ENCODE peak calls at places on chromosome 9, in ten cellular contexts. H is upper lobe of left lung, M is spleen, A is transverse colon, W is heart left ventricle, P is IMR-90, U is body of pancreas, Y is HCT116, C is suprapubic skin, E is adrenal gland. K is an unnamed sample. For H3K36me3 and H3K4me1, the result is how much of the 10 kb centered on the place peaks cover.

GRCh38 chr9:117868594-117868993 is 164.4 kb downstream of the TLR4 start:
- DNase-seq in E (no peak), A (no peak), Y (no peak), C (no peak), W (no peak), P (no peak), M (no peak), U (no peak), H (no peak), K (no peak)

GRCh38 chr9:136545966-136546696 is at the start of gene NOTCH1:
- DNase-seq in H (peak), P (peak), C (peak), Y (peak), W (peak), E (peak), U (peak), A (peak), M (peak), K (peak)

GRCh38 chr9:16319646-16320045 is 550.8 kb downstream of the BNC2 start:
- DNase-seq in C (no peak), U (no peak), Y (no peak), W (no peak), P (no peak), A (no peak), H (no peak), M (no peak), E (no peak), K (no peak)

GRCh38 chr9:91795500-91796241 is 154.4 kb downstream of the ROR2 start:
- DNase-seq in H (no peak), Y (peak), M (no peak), E (no peak), U (no peak), A (no peak), P (peak), W (no peak), C (no peak), K (no peak)

GRCh38 chr9:128285033-128285784 is 9.1 kb downstream of the SWI5 start:
- DNase-seq in P (no peak), U (no peak), E (no peak), Y (no peak), A (no peak), C (no peak), W (no peak), H (no peak), M (no peak), K (no peak)

GRCh38 chr9:80899208-80899607 is 790.1 kb downstream of the TLE1 start:
- DNase-seq in M (no peak), C (no peak), H (no peak), E (no peak), P (peak), U (no peak), A (no peak), Y (no peak), W (no peak), K (no peak)

GRCh38 chr9:35686222-35687203 is 3.2 kb downstream of the TPM2 start:
- DNase-seq in W (peak), M (no peak), Y (no peak), P (peak), U (no peak), C (no peak), H (no peak), A (no peak), E (no peak), K (no peak)

GRCh38 chr9:135810806-135811575 is 96.4 kb downstream of the CAMSAP1 start:
- DNase-seq in Y (no peak), C (peak), P (no peak), A (no peak), E (no peak), H (no peak), M (no peak), U (no peak), W (no peak), K (peak)

GRCh38 chr9:88378317-88378716 is 9.9 kb upstream of the SPIN1 start:
- DNase-seq in C (no peak), H (no peak), E (no peak), Y (no peak), P (peak), U (no peak), A (no peak), W (no peak), M (no peak), K (no peak)

GRCh38 chr9:95010431-95010838 is 283.9 kb downstream of the AOPEP start:
- DNase-seq in M (no peak), P (no peak), C (no peak), A (no peak), U (no peak), E (no peak), Y (no peak), W (no peak), H (no peak), K (no peak)

GRCh38 chr9:84670106-84670800 is 724 bp downstream of the NTRK2 start:
- DNase-seq in U (peak), C (peak), M (peak), W (peak), E (no peak), Y (no peak), H (peak), P (no peak), A (no peak), K (no peak)

GRCh38 chr9:126784401-126784800 is 20.4 kb upstream of the ZBTB43 start:
- DNase-seq in Y (no peak), C (no peak), H (no peak), W (no peak), E (no peak), U (no peak), M (no peak), P (no peak), A (no peak), K (no peak)

GRCh38 chr9:132849168-132849831 is 28.8 kb downstream of the AK8 start:
- DNase-seq in W (peak), M (no peak), C (no peak), Y (no peak), A (peak), P (no peak), H (no peak), U (no peak), E (no peak), K (no peak)

GRCh38 chr9:130903194-130904069 is 6.8 kb upstream of the QRFP start:
- DNase-seq in C (no peak), U (no peak), W (no peak), Y (no peak), A (no peak), H (peak), E (no peak), P (no peak), M (no peak), K (no peak)

GRCh38 chr9:96604005-96604320 is 15.7 kb downstream of the CDC14B start:
- DNase-seq in W (peak), U (no peak), E (no peak), Y (no peak), H (no peak), M (no peak), P (no peak), A (no peak), C (no peak), K (no peak)

GRCh38 chr9:135224286-135224871 is 136.9 kb downstream of the OLFM1 start:
- DNase-seq in W (peak), C (no peak), H (no peak), U (peak), A (no peak), E (no peak), M (peak), Y (no peak), P (no peak), K (no peak)

GRCh38 chr9:32350682-32351081 is 33.8 kb upstream of the ACO1 start:
- DNase-seq in Y (peak), W (no peak), C (no peak), A (no peak), M (no peak), H (no peak), P (peak), E (no peak), U (no peak), K (no peak)

GRCh38 chr9:19431361-19432171 is 22.8 kb downstream of the ACER2 start:
- DNase-seq in P (no peak), Y (no peak), A (no peak), W (peak), M (no peak), U (no peak), C (no peak), E (no peak), H (peak), K (peak)

GRCh38 chr9:118059520-118060278 is 355.5 kb downstream of the TLR4 start:
- DNase-seq in E (peak), M (no peak), U (no peak), P (no peak), H (no peak), C (no peak), W (peak), A (no peak), Y (no peak), K (no peak)

GRCh38 chr9:114271556-114272510 is 51.1 kb upstream of the ORM1 start:
- DNase-seq in A (peak), H (no peak), Y (peak), M (peak), P (peak), W (peak), E (no peak), C (peak), U (peak), K (peak)

GRCh38 chr9:14031761-14032279 is 282.1 kb downstream of the NFIB start:
- DNase-seq in H (no peak), U (no peak), A (no peak), C (no peak), Y (no peak), W (no peak), E (no peak), M (no peak), P (no peak), K (no peak)

GRCh38 chr9:127899200-127899943 is at the start of gene ST6GALNAC6:
- DNase-seq in U (peak), E (peak), C (peak), H (peak), P (peak), Y (no peak), M (peak), A (peak), W (peak), K (no peak)

GRCh38 chr9:4849364-4849763 is 56.6 kb downstream of the RCL1 start:
- DNase-seq in M (no peak), E (no peak), U (no peak), W (no peak), C (no peak), H (no peak), Y (no peak), P (no peak), A (no peak), K (no peak)

GRCh38 chr9:85040141-85040540 is 370.6 kb downstream of the NTRK2 start:
- DNase-seq in W (no peak), Y (no peak), P (no peak), H (no peak), E (no peak), C (no peak), U (no peak), M (no peak), A (no peak), K (no peak)

GRCh38 chr9:120379611-120380010 is 200.4 kb downstream of the CDK5RAP2 start:
- DNase-seq in A (no peak), H (no peak), C (no peak), E (no peak), W (no peak), U (no peak), P (no peak), Y (no peak), M (no peak), K (no peak)

GRCh38 chr9:86703346-86703745 is 244.0 kb downstream of the GAS1 start:
- DNase-seq in E (no peak), Y (no peak), H (no peak), W (no peak), C (no peak), M (no peak), P (peak), A (no peak), U (no peak), K (no peak)

GRCh38 chr9:127971357-127972315 is 9.2 kb downstream of the EEIG1 start:
- DNase-seq in E (no peak), H (peak), W (peak), C (no peak), Y (no peak), M (no peak), A (no peak), P (no peak), U (peak), K (no peak)

GRCh38 chr9:113475031-113475430 is 11.5 kb downstream of the RGS3 start:
- DNase-seq in W (no peak), M (no peak), H (no peak), A (no peak), E (peak), C (no peak), P (no peak), U (no peak), Y (no peak), K (no peak)

GRCh38 chr9:35643046-35643445 is 7.7 kb downstream of the SIT1 start:
- DNase-seq in H (peak), A (no peak), M (no peak), P (no peak), Y (no peak), U (no peak), W (no peak), C (peak), E (no peak), K (no peak)

GRCh38 chr9:105457560-105458294 is 9.9 kb downstream of the FSD1L start:
- DNase-seq in A (no peak), U (peak), P (no peak), Y (no peak), H (peak), M (no peak), E (peak), C (no peak), W (peak), K (no peak)

GRCh38 chr9:112755675-112756074 is 5.1 kb downstream of the SNX30 start:
- DNase-seq in Y (no peak), E (no peak), W (no peak), M (no peak), P (peak), A (no peak), U (no peak), H (no peak), C (no peak), K (no peak)

GRCh38 chr9:90069107-90069506 is 464.3 kb downstream of the GADD45G start:
- DNase-seq in H (no peak), W (no peak), C (no peak), U (no peak), A (no peak), Y (no peak), M (no peak), P (no peak), E (no peak), K (no peak)

GRCh38 chr9:90070056-90070455 is 465.2 kb downstream of the GADD45G start:
- DNase-seq in U (peak), Y (no peak), E (no peak), M (no peak), A (no peak), W (no peak), C (no peak), H (no peak), P (no peak), K (no peak)

GRCh38 chr9:90070469-90070868 is 465.7 kb downstream of the GADD45G start:
- DNase-seq in M (no peak), E (no peak), U (no peak), A (no peak), P (no peak), C (no peak), H (no peak), Y (no peak), W (no peak), K (no peak)

GRCh38 chr9:90073551-90073950 is 468.7 kb downstream of the GADD45G start:
- DNase-seq in A (no peak), W (no peak), C (no peak), Y (no peak), M (no peak), E (no peak), H (no peak), U (no peak), P (no peak), K (no peak)

GRCh38 chr9:90071257-90071656 is 466.4 kb downstream of the GADD45G start:
- DNase-seq in P (no peak), M (no peak), W (no peak), C (no peak), A (no peak), E (no peak), Y (no peak), H (no peak), U (no peak), K (no peak)
- H3K36me3 ChIP-seq in P (under half), M (under half), W (under half), C (under half), A (under half), E (under half), Y (under half), H (under half), U (under half), K (under half)

GRCh38 chr9:122340161-122340560 is 30.7 kb upstream of the PTGS1 start:
- DNase-seq in W (no peak), E (no peak), M (no peak), C (no peak), P (no peak), Y (no peak), A (no peak), U (no peak), H (no peak), K (no peak)

GRCh38 chr9:122338536-122338935 is 32.3 kb upstream of the PTGS1 start:
- DNase-seq in Y (no peak), C (no peak), A (no peak), W (no peak), P (no peak), M (no peak), H (peak), E (no peak), U (no peak), K (no peak)

GRCh38 chr9:122338989-122339388 is 31.8 kb upstream of the PTGS1 start:
- DNase-seq in A (no peak), W (no peak), U (no peak), C (no peak), P (no peak), H (no peak), M (peak), Y (no peak), E (no peak), K (no peak)

GRCh38 chr9:122339579-122339978 is 31.2 kb upstream of the PTGS1 start:
- DNase-seq in H (no peak), M (peak), A (no peak), W (no peak), U (no peak), P (no peak), C (no peak), E (no peak), Y (no peak), K (no peak)

DNA sequence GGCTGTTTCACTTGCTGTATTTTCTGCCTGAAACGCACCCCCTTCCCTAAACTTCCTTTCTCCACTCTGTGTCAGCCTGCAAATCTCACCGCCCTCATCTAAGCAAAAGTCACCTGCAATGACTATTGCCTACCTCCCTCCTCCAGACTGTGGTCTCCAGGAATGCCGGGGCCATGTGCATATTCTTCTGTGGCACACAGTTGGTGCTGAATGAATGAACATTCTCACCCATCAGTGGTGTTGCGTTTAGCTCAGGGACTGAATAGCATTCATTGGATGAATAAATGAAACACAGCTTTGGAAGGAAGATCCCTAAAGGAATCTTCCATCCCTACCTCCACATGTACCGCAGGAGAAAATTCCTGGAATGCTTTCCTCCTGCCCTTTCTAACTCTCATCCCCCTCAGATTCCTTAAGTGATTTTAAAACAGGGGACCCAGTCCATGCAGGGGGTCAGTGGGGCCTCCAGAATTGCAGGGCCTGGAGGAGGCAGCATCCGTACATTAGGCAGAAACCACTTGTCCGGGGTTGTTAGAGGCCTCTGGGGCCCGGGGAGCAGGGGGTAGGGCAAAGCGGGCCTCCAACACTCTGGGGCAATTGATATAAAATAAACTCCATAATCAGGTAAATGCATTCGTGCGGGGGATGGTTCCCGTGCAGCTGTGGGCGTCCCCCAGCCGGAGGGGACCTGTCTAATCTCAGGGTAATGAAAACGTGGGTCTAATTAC is 28.3 kb upstream of the PTGS1 start:
- DNase-seq in H (no peak), U (no peak), P (no peak), W (no peak), M (peak), C (no peak), A (no peak), Y (no peak), E (no peak), K (no peak)
- H3K4me1 ChIP-seq in H (under half), U (under half), P (under half), W (under half), M (under half), C (under half), A (under half), Y (under half), E (under half), K (under half)

GRCh38 chr9:109064963-109065701 is 51.8 kb upstream of the CTNNAL1 start:
- DNase-seq in C (no peak), M (no peak), E (no peak), Y (peak), H (no peak), P (peak), W (no peak), U (no peak), A (no peak), K (no peak)
- TF ChIP-seq POLR2A in C (no peak), M (no peak), E (no peak), Y (no peak), H (no peak), P (no peak), W (no peak), U (no peak), A (no peak), K (no peak)

GRCh38 chr9:124394167-124394566 is 21.1 kb downstream of the PSMB7 start:
- DNase-seq in U (no peak), W (no peak), A (no peak), P (peak), Y (no peak), M (no peak), E (no peak), C (no peak), H (no peak), K (no peak)
- H3K36me3 ChIP-seq in U (under half), W (under half), A (under half), P (under half), Y (under half), M (under half), E (under half), C (under half), H (under half), K (under half)

GRCh38 chr9:75904364-75904763 is 13.9 kb downstream of the PCSK5 start:
- DNase-seq in H (no peak), U (no peak), A (no peak), E (no peak), Y (no peak), C (no peak), P (no peak), M (no peak), W (no peak), K (no peak)

GRCh38 chr9:75907329-75907728 is 16.9 kb downstream of the PCSK5 start:
- DNase-seq in E (no peak), W (no peak), H (no peak), A (no peak), C (no peak), M (no peak), P (peak), Y (no peak), U (no peak), K (no peak)

GRCh38 chr9:75906531-75906930 is 16.1 kb downstream of the PCSK5 start:
- DNase-seq in E (no peak), M (no peak), A (no peak), P (no peak), W (no peak), H (no peak), C (no peak), Y (no peak), U (no peak), K (no peak)

GRCh38 chr9:75907863-75908262 is 17.4 kb downstream of the PCSK5 start:
- DNase-seq in H (no peak), M (no peak), A (no peak), P (no peak), C (no peak), E (no peak), Y (no peak), U (no peak), W (no peak), K (no peak)

DNA sequence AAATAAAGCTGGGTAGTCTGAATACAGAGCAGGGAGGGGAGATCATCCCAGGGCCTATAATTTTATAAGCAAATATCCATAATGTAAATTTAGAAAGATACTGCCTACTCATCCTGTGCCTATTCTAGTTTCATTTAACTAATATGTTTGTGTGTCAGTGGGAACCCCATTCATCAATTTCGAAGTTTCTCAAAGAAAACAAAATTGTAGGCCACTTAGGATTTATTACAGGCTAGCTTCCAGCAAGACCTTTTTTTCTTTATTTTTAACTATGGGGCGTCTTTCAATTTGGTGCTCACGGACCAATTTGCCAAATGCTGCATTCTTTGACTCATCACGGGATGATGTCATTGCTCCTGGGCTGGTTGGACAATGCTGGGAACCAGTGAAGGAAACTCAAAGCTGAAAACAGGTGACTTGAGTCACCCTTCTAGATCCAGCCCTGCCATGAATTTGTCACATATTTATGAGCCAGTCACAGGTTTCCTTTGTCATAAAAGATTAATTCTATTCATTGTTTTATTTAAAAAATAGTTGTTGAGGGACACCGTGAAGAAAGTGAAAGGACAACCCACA is 13.4 kb downstream of the PCSK5 start:
- DNase-seq in W (no peak), M (no peak), E (peak), U (no peak), Y (peak), H (no peak), P (peak), C (no peak), A (peak), K (no peak)
- H3K4me1 ChIP-seq in W (under half), M (under half), E (under half), U (under half), Y (under half), H (under half), P (under half), C (under half), A (under half), K (under half)

GRCh38 chr9:70406446-70406862 is 8.0 kb downstream of the KLF9 start:
- DNase-seq in M (no peak), Y (no peak), C (no peak), W (no peak), P (peak), H (no peak), A (peak), E (no peak), U (no peak), K (no peak)
- TF ChIP-seq POLR2A in M (no peak), Y (no peak), C (no peak), W (no peak), P (peak), H (peak), A (no peak), E (no peak), U (no peak), K (peak)

GRCh38 chr9:69748304-69748703 is 11.5 kb downstream of the PTAR1 start:
- DNase-seq in Y (no peak), C (no peak), A (no peak), P (no peak), U (no peak), H (no peak), W (no peak), E (no peak), M (no peak), K (no peak)
- H3K36me3 ChIP-seq in Y (under half), C (under half), A (under half), P (under half), U (under half), H (under half), W (under half), E (under half), M (under half), K (under half)

K was measured in tibial nerve.